ENCODE peak calls at places on chromosomes 16 and 17, in seven cellular contexts. W is body of pancreas, T is gastrocnemius medialis, U is dorsolateral prefrontal cortex, J is hepatocyte, L is cardiac muscle cell, C is heart right ventricle. X is an unnamed sample.

GRCh38 chr16:66382966-66383299 is 16.4 kb downstream of the CDH5 start:
- DNase-seq in W (no peak), T (no peak), U (no peak), J (peak), L (peak), C (no peak), X (no peak)

GRCh38 chr17:8212312-8213180 is 2.2 kb upstream of the AURKB start:
- DNase-seq in W (no peak), T (no peak), U (no peak), J (no peak), L (no peak), C (no peak), X (no peak)

GRCh38 chr17:77320046-77320445 is 179.3 kb downstream of the SEC14L1 start:
- DNase-seq in W (peak), T (peak), U (peak), J (no peak), L (peak), C (no peak), X (no peak)

GRCh38 chr17:81004336-81005015 is 12.8 kb downstream of the CHMP6 start:
- DNase-seq in W (no peak), T (no peak), U (no peak), J (no peak), L (no peak), C (no peak), X (no peak)

GRCh38 chr17:80023261-80024205 is 12.1 kb downstream of the TBC1D16 start:
- DNase-seq in W (peak), T (no peak), U (no peak), J (peak), L (no peak), C (peak), X (no peak)

GRCh38 chr17:67248291-67248690 is 3.3 kb upstream of the HELZ start:
- DNase-seq in W (no peak), T (no peak), U (no peak), J (no peak), L (no peak), C (no peak), X (no peak)

GRCh38 chr17:73599599-73599998 is 44.6 kb downstream of the SDK2 start:
- DNase-seq in W (no peak), T (no peak), U (no peak), J (no peak), L (no peak), C (no peak), X (no peak)

GRCh38 chr16:12583237-12583897 is 220.3 kb downstream of the CPPED1 start:
- DNase-seq in W (no peak), T (no peak), U (peak), J (no peak), L (no peak), C (no peak), X (no peak)

GRCh38 chr16:6068063-6068462 is 970.5 kb upstream of the EEF2KMT start:
- DNase-seq in W (no peak), T (no peak), U (no peak), J (no peak), L (no peak), C (no peak), X (no peak)

GRCh38 chr16:3578121-3578520 is 918 bp upstream of the NLRC3 start:
- DNase-seq in W (no peak), T (no peak), U (no peak), J (no peak), L (no peak), C (no peak), X (no peak)

GRCh38 chr17:12977008-12977751 is 40.6 kb downstream of the ELAC2 start:
- DNase-seq in W (no peak), T (no peak), U (no peak), J (no peak), L (peak), C (no peak), X (no peak)

GRCh38 chr17:78234261-78234865 is 2.9 kb downstream of the TMEM235 start:
- DNase-seq in W (no peak), T (no peak), U (no peak), J (no peak), L (no peak), C (no peak), X (no peak)

GRCh38 chr17:68431661-68432071 is 25.6 kb downstream of the WIPI1 start:
- DNase-seq in W (no peak), T (no peak), U (no peak), J (peak), L (peak), C (no peak), X (no peak)

GRCh38 chr16:86466695-86467406 is 43.5 kb upstream of the FOXF1 start:
- DNase-seq in W (no peak), T (no peak), U (no peak), J (no peak), L (no peak), C (no peak), X (no peak)
- H3K27ac ChIP-seq in W (no peak), T (no peak), U (no peak), J (peak), L (no peak), C (no peak), X (no peak)

DNA sequence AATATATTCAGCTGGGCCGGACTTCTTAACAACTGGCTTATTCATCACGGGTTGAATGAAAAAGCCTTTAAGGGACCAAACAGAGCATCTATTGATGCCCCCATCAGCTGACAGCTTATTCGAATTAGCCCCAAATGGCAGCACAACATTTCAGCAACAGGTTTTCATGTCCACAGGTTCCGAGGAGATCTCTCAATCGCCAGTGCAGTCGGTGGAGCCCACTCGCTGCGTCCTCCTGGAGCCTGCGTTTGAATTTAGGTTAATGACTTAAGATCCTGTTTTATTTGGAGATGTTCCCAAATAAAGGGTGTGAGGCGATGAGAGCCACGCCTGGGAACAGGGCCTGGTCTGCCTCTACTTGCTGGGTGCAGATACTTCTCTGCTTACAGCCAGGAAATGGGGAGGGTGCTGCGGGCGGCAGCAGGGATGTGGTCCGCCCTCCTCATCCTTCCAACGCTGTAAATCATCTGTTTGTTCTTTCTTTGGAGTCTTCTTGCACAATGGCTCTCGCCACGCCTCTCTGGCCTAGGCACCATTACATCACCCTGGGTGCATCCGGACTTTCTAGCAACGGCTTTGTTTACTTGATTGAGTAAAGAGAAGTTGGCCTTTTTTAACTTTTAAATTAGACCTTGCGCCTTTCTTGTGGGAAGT is 22.6 kb downstream of the NDE1 start:
- DNase-seq in W (peak), T (peak), U (peak), J (peak), L (peak), C (peak), X (peak)
- H3K4me3 ChIP-seq in W (no peak), T (peak), U (peak), J (no peak), L (no peak), C (peak), X (peak)

GRCh38 chr17:82547981-82548380 is 28.4 kb downstream of the FOXK2 start:
- DNase-seq in W (no peak), T (no peak), U (no peak), J (no peak), L (no peak), C (no peak), X (no peak)

GRCh38 chr17:82553210-82553930 is 33.8 kb downstream of the FOXK2 start:
- DNase-seq in W (peak), T (no peak), U (no peak), J (no peak), L (no peak), C (no peak), X (no peak)

GRCh38 chr17:82548681-82549303 is 29.3 kb downstream of the FOXK2 start:
- DNase-seq in W (no peak), T (no peak), U (no peak), J (no peak), L (peak), C (no peak), X (no peak)

GRCh38 chr17:82552580-82552979 is 33.0 kb downstream of the FOXK2 start:
- DNase-seq in W (no peak), T (no peak), U (no peak), J (no peak), L (no peak), C (no peak), X (no peak)

GRCh38 chr17:82551779-82552457 is 32.4 kb downstream of the FOXK2 start:
- DNase-seq in W (peak), T (peak), U (peak), J (peak), L (peak), C (peak), X (peak)
- TF ChIP-seq CTCF in W (peak), T (peak), U (peak), J (peak), L (peak), C (peak), X (peak)

GRCh38 chr17:82076785-82077591 is 11.4 kb upstream of the DUS1L start:
- DNase-seq in W (no peak), T (no peak), U (no peak), J (no peak), L (no peak), C (no peak), X (no peak)
- H3K27ac ChIP-seq in W (no peak), T (no peak), U (no peak), J (no peak), L (peak), C (no peak), X (no peak)

DNA sequence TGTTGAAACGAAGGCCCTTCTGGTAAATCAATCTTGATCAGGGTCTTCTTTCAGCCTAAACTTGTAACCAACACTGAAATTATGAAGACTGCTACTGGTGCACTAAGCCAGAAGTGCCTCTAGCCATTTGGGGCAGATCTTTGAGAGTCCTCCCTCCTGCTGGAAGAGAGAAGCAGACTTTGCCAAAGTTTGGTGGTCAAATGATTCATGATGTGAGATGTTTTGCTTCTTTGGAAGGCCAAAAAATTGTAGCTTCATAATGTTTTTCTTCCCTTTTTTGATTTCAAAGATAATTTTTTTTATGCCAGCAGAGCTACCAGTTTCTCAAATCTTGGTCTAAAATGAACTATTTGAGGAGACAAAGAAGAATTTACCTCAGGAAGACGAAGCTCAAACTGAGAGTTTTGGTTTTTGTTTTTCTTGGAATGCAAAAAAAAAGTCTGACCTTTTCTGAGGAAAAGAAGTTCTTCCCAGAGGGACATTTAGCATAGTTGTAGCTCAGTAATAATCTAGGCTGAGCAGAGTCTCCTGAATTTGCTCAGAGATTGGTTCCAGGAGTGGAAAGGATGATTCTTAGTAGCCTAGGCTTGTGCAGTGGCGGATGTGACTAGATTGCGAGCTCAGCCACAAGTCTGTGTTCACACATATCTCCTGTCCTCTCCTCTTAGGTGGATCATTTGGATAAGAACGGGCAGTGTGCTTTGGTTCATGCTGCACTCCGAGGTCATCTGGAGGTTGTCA is 50.9 kb downstream of the CYB561 start:
- DNase-seq in W (no peak), T (no peak), U (no peak), J (no peak), L (peak), C (no peak), X (no peak)
- H3K4me3 ChIP-seq in W (no peak), T (no peak), U (no peak), J (no peak), L (no peak), C (no peak), X (no peak)

DNA sequence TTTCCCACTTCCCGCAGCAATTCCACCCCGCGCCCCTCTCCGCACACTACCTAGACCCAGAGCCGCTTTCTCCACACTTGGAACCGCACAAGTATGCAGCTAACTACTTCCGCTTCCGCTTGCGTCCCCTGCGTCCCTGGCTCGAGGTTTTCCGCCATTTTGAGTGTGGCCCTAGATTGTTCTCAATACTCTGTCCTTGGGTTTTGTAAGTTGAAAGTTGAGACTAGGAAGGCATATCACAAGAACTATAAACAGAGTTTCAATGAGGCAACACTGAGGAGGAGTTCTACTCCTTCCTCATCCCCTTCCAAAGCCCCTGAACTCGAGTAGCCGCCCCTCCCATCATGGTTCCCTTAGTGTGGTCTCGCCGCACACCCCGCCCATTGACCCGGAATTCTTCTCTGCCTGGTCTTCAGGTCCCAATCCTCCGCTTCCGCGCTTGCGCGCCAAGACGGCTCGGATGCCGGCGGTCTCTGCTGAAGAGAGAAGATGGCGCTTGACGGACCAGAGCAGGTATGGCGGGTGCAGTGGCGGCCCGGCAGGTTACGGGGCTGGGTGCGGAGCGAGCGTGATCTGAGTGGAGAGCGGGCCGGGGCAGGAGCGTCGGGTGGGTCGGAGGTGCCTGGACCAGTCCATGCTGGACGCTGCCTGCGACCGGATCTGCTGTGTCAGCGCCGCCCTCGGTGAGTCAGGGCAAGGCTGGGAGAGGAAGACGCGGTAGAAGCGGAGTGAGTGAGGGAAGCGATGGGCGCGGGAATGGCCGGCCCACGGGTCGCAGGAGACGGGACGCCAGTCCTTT is at the start of the genes FTSJ3 and PSMC5:
- DNase-seq in W (peak), T (peak), U (peak), J (peak), L (peak), C (peak), X (peak)
- TF ChIP-seq CTCF in W (peak), T (peak), U (peak), J (peak), L (peak), C (peak), X (peak)